ENCODE peak calls at places on chromosome 20, in ten cellular contexts. S is fibroblast of lung; D is CD8-positive, alpha-beta T cell; B is Panc1; W is cardiac muscle cell; U is left lung; Q is endodermal cell; G is uterus; P is IMR-90; T is ovary. V is an unnamed sample.

GRCh38 chr20:21615617-21616080 is 89.8 kb upstream of the PAX1 start:
- DNase-seq in S (peak; percentile 37), D (peak; percentile 4), B (peak; percentile 42), W (peak; percentile 75), U (no peak), Q (peak; percentile 91), G (peak; percentile 29), P (peak; percentile 29), T (peak; percentile 55), V (peak; percentile 53)

GRCh38 chr20:51446656-51447055 is 95.9 kb downstream of the NFATC2 start:
- DNase-seq in S (peak; percentile 81), D (no peak), B (peak; percentile 41), W (no peak), U (no peak), Q (no peak), G (peak; percentile 54), P (peak; percentile 86), T (peak; percentile 62), V (peak; percentile 25)

GRCh38 chr20:43843096-43843964 is 71.3 kb upstream of the TOX2 start:
- DNase-seq in S (peak; percentile 88), D (no peak), B (no peak), W (no peak), U (no peak), Q (no peak), G (no peak), P (peak; percentile 97), T (no peak), V (no peak)

GRCh38 chr20:44033344-44033743 is 118.7 kb downstream of the TOX2 start:
- DNase-seq in S (peak; percentile 23), D (no peak), B (no peak), W (no peak), U (no peak), Q (no peak), G (no peak), P (peak; percentile 21), T (no peak), V (no peak)

GRCh38 chr20:58382096-58382495 is 6.9 kb upstream of the VAPB start:
- DNase-seq in S (no peak), D (no peak), B (no peak), W (no peak), U (no peak), Q (no peak), G (no peak), P (no peak), T (no peak), V (no peak)

GRCh38 chr20:21053002-21053762 is 53.0 kb downstream of the LINC00237 start:
- DNase-seq in S (no peak), D (no peak), B (no peak), W (peak; percentile 15), U (no peak), Q (peak; percentile 71), G (no peak), P (no peak), T (no peak), V (no peak)

GRCh38 chr20:4153661-4154238 is 138.4 kb upstream of the RNF24 start:
- DNase-seq in S (no peak), D (no peak), B (no peak), W (no peak), U (no peak), Q (no peak), G (no peak), P (no peak), T (peak; percentile 28), V (peak; percentile 27)

GRCh38 chr20:33927703-33928102 is 66.0 kb upstream of the RALY start:
- DNase-seq in S (no peak), D (no peak), B (no peak), W (no peak), U (no peak), Q (no peak), G (no peak), P (no peak), T (no peak), V (no peak)

DNA sequence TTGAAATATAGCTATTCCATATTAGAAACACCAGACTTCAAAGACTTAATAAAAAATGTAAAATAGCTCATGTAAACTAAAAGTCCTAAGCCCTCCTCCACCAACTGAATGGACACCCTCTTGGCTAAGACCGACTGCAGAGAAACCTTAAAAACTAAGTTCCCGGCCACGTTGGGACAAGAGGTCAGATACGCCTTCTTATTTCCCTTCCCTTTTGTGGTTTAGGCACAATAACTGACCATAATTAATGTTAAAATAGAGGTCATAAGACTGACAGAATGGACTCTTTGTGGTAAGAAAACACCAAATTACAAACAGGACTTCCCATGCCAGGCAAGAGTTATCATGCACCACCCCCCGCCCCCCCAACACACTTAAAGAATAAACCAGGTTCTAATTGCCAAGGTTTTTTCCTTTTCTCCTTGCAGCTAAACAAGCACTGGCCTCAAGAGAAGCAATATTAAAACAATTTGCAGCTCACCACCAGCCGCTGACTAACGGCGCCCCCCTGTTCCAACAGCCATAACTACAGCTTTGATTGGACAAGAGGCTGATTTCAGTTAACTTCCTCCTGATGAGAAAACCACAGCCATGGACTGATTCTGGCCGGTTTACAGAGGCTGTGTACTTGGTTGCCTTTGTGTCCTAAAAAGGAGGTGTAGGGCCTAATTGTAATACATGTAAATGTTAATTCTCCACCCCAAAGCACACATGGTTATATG is 10.7 kb upstream of the LAMP5 start:
- DNase-seq in S (peak; percentile 69), D (no peak), B (no peak), W (peak; percentile 25), U (no peak), Q (peak; percentile 75), G (no peak), P (peak; percentile 45), T (no peak), V (no peak)
- TF ChIP-seq CTCF in S (peak; percentile 19), D (no peak), B (peak; percentile 8), W (no peak), U (no peak), Q (peak; percentile 60), G (no peak), P (peak; percentile 17), T (no peak), V (no peak)

GRCh38 chr20:6057704-6058103 is 3.8 kb upstream of the LRRN4 start:
- DNase-seq in S (no peak), D (no peak), B (no peak), W (no peak), U (no peak), Q (peak; percentile 7), G (no peak), P (no peak), T (no peak), V (no peak)
- H3K27ac ChIP-seq in S (no peak overlapping the region), D (no peak overlapping the region), B (no peak overlapping the region), W (peak overlapping the region; percentile 100), U (peak overlapping the region; percentile 71), Q (no peak overlapping the region), G (no peak overlapping the region), P (no peak overlapping the region), T (no peak overlapping the region), V (no peak overlapping the region)

DNA sequence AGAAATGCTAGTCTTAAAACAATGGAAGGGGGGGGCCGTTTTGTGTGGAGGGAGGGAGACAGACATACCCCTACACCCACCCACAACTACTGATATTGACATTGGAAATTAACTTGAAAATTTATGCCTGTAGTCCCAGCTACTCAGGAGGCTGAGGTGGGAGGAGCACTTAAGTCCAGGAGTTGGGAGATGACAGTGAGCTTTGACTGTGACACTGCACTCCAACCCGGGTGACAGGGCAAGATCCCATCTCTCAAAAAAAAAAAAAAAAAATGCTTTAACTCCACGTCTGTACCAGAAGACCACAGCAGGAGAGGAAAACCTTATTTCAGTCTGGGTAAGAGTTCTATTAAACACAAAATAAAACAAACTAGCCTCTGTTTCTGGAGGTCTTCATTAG is 2.2 kb downstream of the TBC1D20 start:
- DNase-seq in S (no peak), D (no peak), B (no peak), W (no peak), U (no peak), Q (no peak), G (no peak), P (no peak), T (no peak), V (no peak)
- TF ChIP-seq CTCF in S (no peak), D (no peak), B (no peak), W (no peak), U (no peak), Q (no peak), G (no peak), P (no peak), T (no peak), V (no peak)

GRCh38 chr20:18497603-18498002 is 578 bp upstream of the RBBP9 start:
- DNase-seq in S (no peak), D (no peak), B (no peak), W (no peak), U (no peak), Q (no peak), G (no peak), P (no peak), T (no peak), V (no peak)
- H3K27ac ChIP-seq in S (no peak overlapping the region), D (peak overlapping the region; percentile 62), B (no peak overlapping the region), W (peak overlapping the region; percentile 0), U (peak overlapping the region; percentile 27), Q (peak overlapping the region; percentile 75), G (peak overlapping the region; percentile 68), P (no peak overlapping the region), T (no peak overlapping the region), V (no peak overlapping the region)

DNA sequence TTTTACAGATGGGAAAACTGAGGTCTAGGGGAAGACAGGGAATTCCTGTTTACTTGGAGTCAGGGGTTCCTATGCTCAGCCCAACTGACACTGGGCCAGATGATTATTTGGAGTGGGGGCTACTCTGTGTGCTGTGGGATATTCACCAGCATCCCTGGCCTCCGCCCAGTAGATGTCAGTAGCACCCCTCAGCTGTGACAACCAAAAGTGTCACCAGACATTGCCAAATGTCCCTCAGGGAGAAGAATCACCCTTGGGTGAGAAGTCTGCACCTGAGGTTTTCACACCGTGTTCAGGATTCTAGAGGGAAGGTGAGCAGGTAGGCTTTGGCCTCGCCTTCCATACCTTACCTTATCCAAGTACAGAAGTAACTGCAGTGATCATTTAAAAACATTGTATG is 27.6 kb downstream of the CDH26 start:
- DNase-seq in S (no peak), D (no peak), B (no peak), W (no peak), U (no peak), Q (no peak), G (no peak), P (no peak), T (no peak), V (no peak)
- TF ChIP-seq CTCF in S (no peak), D (no peak), B (peak; percentile 64), W (no peak), U (no peak), Q (peak; percentile 69), G (no peak), P (no peak), T (no peak), V (no peak)

DNA sequence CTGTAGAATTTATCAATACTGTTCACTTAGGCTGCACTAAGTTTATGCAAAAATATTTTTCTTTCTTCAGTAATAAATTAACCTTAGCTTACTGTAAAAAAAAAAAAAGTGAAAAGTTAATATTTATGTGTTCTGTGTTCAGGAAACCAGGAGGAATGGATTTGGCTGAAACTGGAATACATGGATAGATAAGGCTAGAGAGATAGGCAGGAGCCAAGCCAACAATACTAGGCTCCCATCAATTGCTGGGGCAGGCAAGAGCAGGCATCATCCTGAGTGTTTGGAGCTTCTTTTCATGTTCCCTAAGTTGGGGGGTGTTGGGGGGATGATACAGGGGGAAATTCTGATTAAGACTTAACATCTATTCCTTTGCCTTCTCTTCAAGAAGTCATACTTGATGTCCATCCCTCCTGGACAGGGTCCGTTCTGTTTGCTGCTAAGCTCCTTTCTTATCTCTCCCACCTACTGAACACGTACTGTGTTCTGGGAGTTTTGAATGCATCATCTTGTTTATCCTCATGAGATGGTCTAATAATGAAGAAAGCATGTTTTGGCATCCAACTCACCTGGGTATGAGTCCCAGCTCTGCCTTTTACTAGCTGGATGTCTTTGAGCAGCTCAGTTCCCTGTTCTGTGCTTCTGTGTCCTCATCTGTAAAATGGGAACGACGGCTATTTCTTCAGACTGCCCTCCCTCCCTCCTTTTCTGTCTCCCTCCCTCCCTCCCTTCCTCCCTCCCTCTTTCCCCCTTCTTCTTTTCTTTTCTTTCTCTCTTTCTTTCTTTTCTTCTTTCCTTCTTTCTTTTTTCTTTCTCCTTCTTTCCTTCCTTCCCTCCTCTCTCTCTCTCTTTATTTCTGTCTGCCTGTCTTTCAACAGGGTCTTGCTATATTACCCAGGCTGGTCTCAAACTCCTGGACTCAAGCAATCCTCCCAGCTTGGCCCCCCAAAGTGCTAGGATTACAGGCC is 6.4 kb upstream of the PROCR start:
- DNase-seq in S (no peak), D (no peak), B (no peak), W (no peak), U (no peak), Q (no peak), G (no peak), P (no peak), T (no peak), V (no peak)
- H3K27ac ChIP-seq in S (no peak overlapping the region), D (no peak overlapping the region), B (no peak overlapping the region), W (no peak overlapping the region), U (no peak overlapping the region), Q (no peak overlapping the region), G (peak overlapping the region; percentile 35), P (no peak overlapping the region), T (no peak overlapping the region), V (no peak overlapping the region)

V was measured in pancreas.